ENCODE peak calls at places on chromosomes 11 and 22, in seven cellular contexts. J is A549, I is tibial nerve, V is NB4, O is uterus, L is adrenal gland, E is body of pancreas. H is an unnamed sample.

GRCh38 chr11:83092488-83093384 is 21.0 kb upstream of the RAB30 start:
- DNase-seq in E (peak), I (no peak), L (peak), O (no peak), J (peak), V (no peak), H (no peak)

GRCh38 chr11:101553891-101554292 is 29.9 kb downstream of the TRPC6 start:
- DNase-seq in O (no peak), V (no peak), J (no peak), E (no peak), L (no peak), I (no peak), H (no peak)

GRCh38 chr22:46224044-46224746 is 25.9 kb downstream of the CDPF1 start:
- DNase-seq in V (no peak), I (no peak), E (no peak), L (peak), J (no peak), O (no peak), H (no peak)

GRCh38 chr11:78420796-78421209 is 3.2 kb upstream of the GAB2 start:
- DNase-seq in J (no peak), L (peak), I (peak), E (peak), V (peak), O (peak), H (peak)

GRCh38 chr11:114972105-114972504 is 293.8 kb downstream of the NXPE2 start:
- DNase-seq in O (no peak), E (no peak), I (no peak), V (no peak), L (no peak), J (no peak), H (no peak)

GRCh38 chr11:47499614-47500013 is 50.7 kb upstream of the RAPSN start:
- DNase-seq in V (peak), I (no peak), L (no peak), O (no peak), J (no peak), E (peak), H (no peak)

GRCh38 chr11:118911880-118912741 is 13.6 kb downstream of the BCL9L start:
- DNase-seq in L (peak), E (peak), V (peak), J (peak), I (peak), O (peak), H (peak)

GRCh38 chr11:120622189-120622912 is 110.8 kb downstream of the GRIK4 start:
- DNase-seq in V (peak), I (no peak), L (peak), E (no peak), J (peak), O (no peak), H (peak)

GRCh38 chr11:122642472-122642922 is 13.0 kb upstream of the UBASH3B start:
- DNase-seq in O (no peak), L (no peak), I (no peak), V (no peak), E (peak), J (peak), H (no peak)

GRCh38 chr11:19816817-19817216 is 104.2 kb downstream of the NAV2 start:
- DNase-seq in O (no peak), J (no peak), L (no peak), E (no peak), V (no peak), I (no peak), H (no peak)

GRCh38 chr22:19784396-19785175 is 24.0 kb downstream of the TBX1 start:
- DNase-seq in E (no peak), I (no peak), V (no peak), J (no peak), O (no peak), L (no peak), H (no peak)

GRCh38 chr11:10584071-10584501 is 15.6 kb upstream of the LYVE1 start:
- DNase-seq in L (no peak), V (no peak), I (no peak), E (no peak), O (peak), J (no peak), H (no peak)

GRCh38 chr11:106656646-106657045 is 361.6 kb downstream of the GUCY1A2 start:
- DNase-seq in O (no peak), I (no peak), E (no peak), L (no peak), J (no peak), V (no peak), H (no peak)

GRCh38 chr22:29886601-29887000 is 3.6 kb downstream of the MTMR3 start:
- DNase-seq in V (peak), O (no peak), J (no peak), L (no peak), I (no peak), E (no peak), H (no peak)

GRCh38 chr11:87300640-87301381 is 263.1 kb downstream of the TMEM135 start:
- DNase-seq in I (no peak), O (no peak), V (no peak), L (no peak), E (no peak), J (peak), H (no peak)

GRCh38 chr11:9573775-9574555 is 495 bp downstream of the WEE1 start:
- DNase-seq in J (no peak), O (peak), V (peak), E (peak), L (peak), I (no peak), H (peak)

GRCh38 chr11:102914238-102915043 is 39.7 kb upstream of the MMP12 start:
- DNase-seq in J (peak), V (peak), L (peak), E (peak), I (peak), O (no peak), H (no peak)

GRCh38 chr11:112156153-112156552 is 7.7 kb downstream of the IL18 start:
- DNase-seq in O (no peak), L (no peak), J (no peak), I (no peak), V (no peak), E (no peak), H (no peak)

GRCh38 chr11:2929511-2929879 is 275 bp upstream of the PHLDA2 start:
- DNase-seq in J (peak), E (peak), O (no peak), I (no peak), V (peak), L (peak), H (peak)

GRCh38 chr11:61336171-61336935 is 3.3 kb downstream of the TKFC start:
- DNase-seq in V (peak), E (peak), I (peak), O (peak), L (peak), J (peak), H (peak)
- TF ChIP-seq POLR2A in V (no peak), E (no peak), I (no peak), O (no peak), L (no peak), J (no peak), H (no peak)

DNA sequence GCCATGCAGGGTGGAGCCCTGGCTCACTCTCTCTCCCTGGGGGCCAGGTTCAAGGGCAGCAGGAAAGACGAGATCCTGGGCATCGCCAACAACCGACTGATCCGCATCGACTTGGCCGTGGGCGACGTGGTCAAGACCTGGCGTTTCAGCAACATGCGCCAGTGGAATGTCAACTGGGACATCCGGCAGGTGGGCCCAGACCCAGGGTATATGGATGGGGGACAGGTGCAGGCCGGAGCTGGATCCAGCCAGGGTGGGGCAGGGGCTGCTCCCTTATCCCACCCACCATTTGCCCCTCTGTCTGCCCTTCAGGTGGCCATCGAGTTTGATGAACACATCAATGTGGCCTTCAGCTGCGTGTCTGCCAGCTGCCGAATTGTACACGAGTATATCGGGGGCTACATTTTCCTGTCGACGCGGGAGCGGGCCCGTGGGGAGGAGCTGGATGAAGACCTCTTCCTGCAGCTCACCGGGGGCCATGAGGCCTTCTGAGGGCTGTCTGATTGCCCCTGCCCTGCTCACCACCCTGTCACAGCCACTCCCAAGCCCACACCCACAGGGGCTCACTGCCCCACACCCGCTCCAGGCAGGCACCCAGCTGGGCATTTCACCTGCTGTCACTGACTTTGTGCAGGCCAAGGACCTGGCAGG is 2.9 kb downstream of the TRPT1 start:
- DNase-seq in O (no peak), J (no peak), L (peak), V (no peak), I (no peak), E (peak), H (no peak)
- TF ChIP-seq POLR2A in O (no peak), J (no peak), L (no peak), V (no peak), I (no peak), E (no peak), H (no peak)

DNA sequence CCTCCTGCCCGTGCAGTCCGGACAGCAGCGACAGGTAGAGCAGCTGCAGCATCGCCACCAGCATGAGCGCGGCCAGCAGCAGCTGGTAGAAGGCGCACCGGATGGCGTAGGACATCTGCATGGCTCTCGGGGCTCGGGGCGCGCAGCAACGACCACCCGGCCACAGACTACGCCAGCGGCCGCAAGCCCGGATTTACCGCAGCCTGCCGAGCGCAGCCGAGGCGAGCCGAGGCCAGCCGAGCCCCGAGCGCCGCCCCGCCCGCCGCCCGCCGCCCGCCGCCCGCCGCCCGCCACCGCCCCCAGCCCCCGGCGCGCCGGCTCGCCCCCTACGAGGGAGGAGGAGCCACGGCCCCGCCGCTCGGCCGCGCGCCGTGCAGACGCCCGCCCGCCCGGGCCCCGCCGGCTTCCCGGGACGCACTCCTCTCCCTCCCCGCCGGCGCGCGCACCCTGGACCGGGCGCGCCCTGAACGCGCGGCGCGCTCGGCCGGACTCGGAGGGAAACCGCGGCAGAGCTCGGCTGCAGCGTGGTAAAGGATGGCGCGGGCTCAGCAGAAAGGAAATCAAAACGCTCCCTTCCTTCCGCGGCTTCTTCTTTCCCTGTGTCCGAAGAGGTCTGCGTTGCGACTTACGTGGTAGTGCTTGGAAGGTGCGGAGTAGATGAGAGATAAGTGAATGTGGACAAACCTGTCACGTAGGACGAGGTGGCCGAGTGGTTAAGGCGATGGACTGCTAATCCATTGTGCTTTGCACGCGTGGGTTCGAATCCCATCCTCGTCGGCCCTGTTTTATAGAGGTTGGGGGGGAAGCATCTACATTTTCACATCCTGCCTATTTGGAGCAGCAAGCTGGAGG is at the start of gene B4GAT1:
- DNase-seq in O (peak), I (peak), L (peak), J (peak), V (peak), E (peak), H (peak)
- TF ChIP-seq POLR2A in O (peak), I (peak), L (peak), J (peak), V (peak), E (peak), H (no peak)

GRCh38 chr22:49991907-49992533 is 20.5 kb downstream of the IL17REL start:
- DNase-seq in O (no peak), E (no peak), L (no peak), I (no peak), V (no peak), J (no peak), H (no peak)
- TF ChIP-seq POLR2A in O (no peak), E (no peak), L (no peak), I (no peak), V (no peak), J (no peak), H (no peak)

DNA sequence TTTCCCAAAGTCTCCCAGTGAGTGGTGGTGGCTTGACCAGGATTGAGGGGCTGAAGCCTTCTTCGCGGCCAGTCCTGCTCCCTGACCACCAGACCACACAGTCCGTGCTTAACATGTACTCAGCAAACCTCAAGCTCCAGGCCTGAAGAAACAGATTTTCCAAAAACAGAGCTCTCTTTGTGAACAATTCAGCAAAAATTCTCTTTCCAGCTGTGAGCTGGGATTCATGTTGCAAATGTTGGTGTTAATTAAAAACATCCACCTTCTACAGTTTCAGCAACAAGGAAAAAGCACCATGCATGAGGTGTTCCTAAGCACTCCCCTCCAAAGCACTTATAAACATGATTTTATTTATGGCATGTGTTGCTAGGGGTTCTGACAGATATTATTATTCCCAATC is 129.5 kb downstream of the ETS1 start:
- DNase-seq in E (no peak), J (no peak), L (no peak), O (no peak), I (no peak), V (no peak), H (no peak)
- TF ChIP-seq POLR2A in E (no peak), J (no peak), L (no peak), O (no peak), I (no peak), V (no peak), H (no peak)

GRCh38 chr11:33721291-33721840 is 14.9 kb downstream of the CD59 start:
- DNase-seq in E (no peak), I (no peak), L (no peak), J (no peak), O (no peak), V (no peak), H (no peak)

GRCh38 chr11:33721984-33722383 is 14.2 kb downstream of the CD59 start:
- DNase-seq in I (no peak), O (no peak), J (no peak), L (no peak), V (no peak), E (no peak), H (no peak)

GRCh38 chr11:33724644-33725035 is 11.6 kb downstream of the CD59 start:
- DNase-seq in V (no peak), I (peak), O (no peak), J (no peak), E (peak), L (peak), H (peak)

GRCh38 chr11:33722579-33723234 is 13.5 kb downstream of the CD59 start:
- DNase-seq in E (no peak), O (no peak), V (peak), L (peak), I (no peak), J (peak), H (no peak)

GRCh38 chr11:33723238-33723881 is 12.9 kb downstream of the CD59 start:
- DNase-seq in I (no peak), V (peak), J (peak), O (no peak), E (peak), L (peak), H (no peak)
- TF ChIP-seq POLR2A in I (no peak), V (no peak), J (no peak), O (no peak), E (no peak), L (no peak), H (no peak)